ENCODE peak calls at places on chromosomes 5 and 9, in six cellular contexts. Z is GM12878, C is HepG2, O is K562, U is HCT116, J is H1. Q is an unnamed sample.

GRCh38 chr5:92364986-92365550 is 982.0 kb upstream of the ARRDC3 start:
- DNase-seq in Z (no peak), C (no peak), O (no peak), U (no peak), J (no peak), Q (no peak)

GRCh38 chr9:68919666-68920065 is 94.2 kb downstream of the PRKACG start:
- DNase-seq in Z (no peak), C (no peak), O (no peak), U (no peak), J (no peak), Q (no peak)

GRCh38 chr9:20624201-20625002 is 2.1 kb upstream of the MLLT3 start:
- DNase-seq in Z (peak; percentile 80), C (peak; percentile 64), O (no peak), U (peak; percentile 64), J (no peak), Q (peak; percentile 55)

GRCh38 chr9:127467621-127468020 is 16.3 kb downstream of the LRSAM1 start:
- DNase-seq in Z (no peak), C (no peak), O (no peak), U (no peak), J (no peak), Q (no peak)

GRCh38 chr9:134627417-134628353 is 13.9 kb upstream of the COL5A1 start:
- DNase-seq in Z (no peak), C (no peak), O (no peak), U (no peak), J (no peak), Q (no peak)

GRCh38 chr5:173638631-173639030 is 22.2 kb upstream of the BOD1 start:
- DNase-seq in Z (no peak), C (no peak), O (no peak), U (no peak), J (no peak), Q (no peak)

GRCh38 chr5:115423541-115423940 is 121.0 kb downstream of the FEM1C start:
- DNase-seq in Z (no peak), C (no peak), O (no peak), U (no peak), J (no peak), Q (no peak)

GRCh38 chr5:23631283-23632045 is 124.1 kb downstream of the PRDM9 start:
- DNase-seq in Z (no peak), C (no peak), O (no peak), U (no peak), J (no peak), Q (no peak)

GRCh38 chr5:94992325-94992724 is 292.6 kb downstream of the MCTP1 start:
- DNase-seq in Z (no peak), C (no peak), O (no peak), U (no peak), J (no peak), Q (no peak)

GRCh38 chr9:93666279-93666784 is 89.9 kb downstream of the PHF2 start:
- DNase-seq in Z (no peak), C (no peak), O (peak; percentile 29), U (no peak), J (no peak), Q (no peak)

GRCh38 chr5:28408186-28408585 is 1369.8 kb upstream of the CDH9 start:
- DNase-seq in Z (no peak), C (no peak), O (no peak), U (no peak), J (no peak), Q (no peak)

GRCh38 chr5:43411489-43411888 is 702 bp downstream of the CCL28 start:
- DNase-seq in Z (no peak), C (no peak), O (no peak), U (no peak), J (no peak), Q (no peak)

GRCh38 chr5:77230727-77231469 is 20.4 kb downstream of the PDE8B start:
- DNase-seq in Z (no peak), C (no peak), O (peak; percentile 14), U (no peak), J (no peak), Q (no peak)

GRCh38 chr5:174424219-174425053 is 299.9 kb upstream of the MSX2 start:
- DNase-seq in Z (no peak), C (no peak), O (no peak), U (no peak), J (no peak), Q (no peak)

GRCh38 chr5:76402251-76402879 is 720 bp upstream of the IQGAP2 start:
- DNase-seq in Z (peak; percentile 85), C (peak; percentile 58), O (peak; percentile 89), U (no peak), J (no peak), Q (no peak)

GRCh38 chr9:31084331-31084730 is 1300.1 kb upstream of the ACO1 start:
- DNase-seq in Z (no peak), C (no peak), O (no peak), U (no peak), J (no peak), Q (no peak)

GRCh38 chr9:129731477-129732085 is 21.3 kb downstream of the PTGES start:
- DNase-seq in Z (no peak), C (no peak), O (no peak), U (no peak), J (no peak), Q (no peak)

GRCh38 chr9:21692390-21692789 is 110.0 kb upstream of the MTAP start:
- DNase-seq in Z (no peak), C (no peak), O (no peak), U (no peak), J (no peak), Q (no peak)

GRCh38 chr9:122138560-122139268 is 20.9 kb downstream of the NDUFA8 start:
- DNase-seq in Z (no peak), C (peak; percentile 63), O (no peak), U (no peak), J (no peak), Q (no peak)

GRCh38 chr9:96436063-96436455 is 13.9 kb upstream of the HABP4 start:
- DNase-seq in Z (no peak), C (no peak), O (no peak), U (no peak), J (no peak), Q (no peak)

GRCh38 chr9:129023036-129023907 is 4.9 kb downstream of the SH3GLB2 start:
- DNase-seq in Z (no peak), C (no peak), O (peak; percentile 75), U (no peak), J (no peak), Q (no peak)

GRCh38 chr5:39106332-39106731 is 32.1 kb upstream of the RICTOR start:
- DNase-seq in Z (no peak), C (no peak), O (peak; percentile 41), U (no peak), J (no peak), Q (no peak)

GRCh38 chr9:92312887-92313623 is 12.1 kb downstream of the NOL8 start:
- DNase-seq in Z (no peak), C (no peak), O (no peak), U (no peak), J (no peak), Q (no peak)
- H3K36me3 ChIP-seq in Z (peaks cover 7% of the 10 kb centered on the region), C (peaks cover 71% of the 10 kb centered on the region), O (peaks cover 92% of the 10 kb centered on the region), U (peaks cover 51% of the 10 kb centered on the region), J (peaks cover 30% of the 10 kb centered on the region), Q (peaks cover 83% of the 10 kb centered on the region)

GRCh38 chr5:169151051-169151805 is 149.7 kb downstream of the SLIT3 start:
- DNase-seq in Z (no peak), C (no peak), O (no peak), U (no peak), J (no peak), Q (no peak)
- H3K27me3 ChIP-seq in Z (no peaks in the 10 kb centered on the region), C (no peaks in the 10 kb centered on the region), O (no peaks in the 10 kb centered on the region), U (peaks cover 40% of the 10 kb centered on the region), J (no peaks in the 10 kb centered on the region), Q (no peaks in the 10 kb centered on the region)

GRCh38 chr9:15743512-15743911 is 190.7 kb downstream of the CCDC171 start:
- DNase-seq in Z (peak; percentile 2), C (no peak), O (no peak), U (no peak), J (no peak), Q (no peak)
- TF ChIP-seq ZNF274 in Z (no peak), C (no peak), O (no peak), U (no peak), J (no peak), Q (no peak)

DNA sequence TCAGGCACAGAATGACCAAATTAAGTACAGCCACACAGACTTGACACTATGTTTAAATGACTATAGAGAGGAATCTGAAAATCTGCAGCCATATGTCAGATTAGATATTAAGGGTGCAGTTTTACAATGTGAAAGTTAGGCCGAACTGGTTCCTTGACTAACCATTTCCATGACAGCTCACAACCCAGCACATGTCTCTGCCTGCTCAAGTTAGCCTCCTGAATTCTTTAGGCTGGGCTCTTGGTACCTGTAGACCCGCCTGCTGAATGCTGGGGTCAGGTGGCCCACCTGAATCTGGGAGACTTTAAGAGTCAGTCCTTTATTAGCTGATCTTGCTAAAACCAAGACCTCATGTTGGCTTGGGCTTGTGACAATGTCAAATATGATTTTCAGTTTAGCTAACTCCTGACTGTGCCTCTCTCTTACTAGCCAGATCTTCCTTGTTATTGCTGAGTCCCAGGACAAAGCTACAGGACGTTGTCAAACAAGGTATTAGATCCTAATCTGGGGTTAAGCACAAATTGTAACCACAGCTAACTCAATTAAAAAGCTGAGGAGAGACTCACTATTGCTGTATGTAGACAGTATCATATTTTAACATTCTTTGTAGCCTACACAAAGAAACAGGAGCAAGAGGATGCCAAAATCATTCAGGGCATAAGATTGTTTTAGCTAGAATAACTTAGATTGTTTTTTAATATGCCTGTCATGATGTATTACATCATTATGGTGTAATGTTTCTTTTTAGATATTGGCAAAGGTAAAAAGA is 490.9 kb downstream of the SEMA5A start:
- DNase-seq in Z (no peak), C (no peak), O (no peak), U (no peak), J (no peak), Q (no peak)
- H3K36me3 ChIP-seq in Z (no peaks in the 10 kb centered on the region), C (no peaks in the 10 kb centered on the region), O (no peaks in the 10 kb centered on the region), U (no peaks in the 10 kb centered on the region), J (no peaks in the 10 kb centered on the region), Q (no peaks in the 10 kb centered on the region)

GRCh38 chr5:176784218-176785165 is 25.9 kb upstream of the UNC5A start:
- DNase-seq in Z (no peak), C (peak; percentile 15), O (no peak), U (peak; percentile 81), J (peak; percentile 64), Q (peak; percentile 42)
- H3K27me3 ChIP-seq in Z (no peaks in the 10 kb centered on the region), C (peaks cover 61% of the 10 kb centered on the region), O (peaks cover 22% of the 10 kb centered on the region), U (no peaks in the 10 kb centered on the region), J (peaks cover 2% of the 10 kb centered on the region), Q (peaks cover 12% of the 10 kb centered on the region)

GRCh38 chr5:59560553-59560952 is 333.0 kb downstream of the PDE4D start:
- DNase-seq in Z (no peak), C (peak; percentile 59), O (no peak), U (no peak), J (no peak), Q (no peak)

GRCh38 chr5:59564895-59565294 is 328.6 kb downstream of the PDE4D start:
- DNase-seq in Z (no peak), C (no peak), O (no peak), U (no peak), J (no peak), Q (no peak)

GRCh38 chr5:59565551-59565950 is 328.0 kb downstream of the PDE4D start:
- DNase-seq in Z (no peak), C (no peak), O (no peak), U (no peak), J (no peak), Q (no peak)

GRCh38 chr5:59559847-59560246 is 333.7 kb downstream of the PDE4D start:
- DNase-seq in Z (no peak), C (no peak), O (no peak), U (no peak), J (no peak), Q (no peak)

GRCh38 chr5:59562756-59563389 is 330.7 kb downstream of the PDE4D start:
- DNase-seq in Z (peak; percentile 75), C (peak; percentile 69), O (no peak), U (no peak), J (no peak), Q (peak; percentile 40)
- TF ChIP-seq ZNF274 in Z (no peak), C (no peak), O (no peak), U (no peak), J (no peak), Q (no peak)

GRCh38 chr5:72301557-72301956 is 18.5 kb downstream of the MRPS27 start:
- DNase-seq in Z (no peak), C (no peak), O (no peak), U (no peak), J (no peak), Q (no peak)
- H3K36me3 ChIP-seq in Z (no peaks in the 10 kb centered on the region), C (peaks cover 10% of the 10 kb centered on the region), O (peaks cover 52% of the 10 kb centered on the region), U (no peaks in the 10 kb centered on the region), J (peaks cover 4% of the 10 kb centered on the region), Q (peaks cover 23% of the 10 kb centered on the region)

Q was measured in NT2/D1.